ENCODE peak calls at places on chromosomes 11 and 22, in five cellular contexts. P is stomach, N is gastrocnemius medialis, A is spleen, H is tibial nerve. X is an unnamed sample.

GRCh38 chr11:75768909-75769771 is 562 bp downstream of the DGAT2 start:
- DNase-seq in P (no peak), N (no peak), A (no peak), H (no peak), X (no peak)

GRCh38 chr11:78295991-78296930 is 107.5 kb downstream of the USP35 start:
- DNase-seq in P (no peak), N (no peak), A (no peak), H (no peak), X (no peak)

GRCh38 chr22:29987143-29987542 is 93.1 kb upstream of the HORMAD2 start:
- DNase-seq in P (no peak), N (no peak), A (no peak), H (no peak), X (no peak)

GRCh38 chr11:46564459-46564858 is 29.4 kb downstream of the AMBRA1 start:
- DNase-seq in P (no peak), N (no peak), A (no peak), H (no peak), X (no peak)

GRCh38 chr11:810040-810567 is 337 bp downstream of the RPLP2 start:
- DNase-seq in P (no peak), N (no peak), A (no peak), H (no peak), X (no peak)

GRCh38 chr11:63906585-63906984 is 10.4 kb downstream of the RCOR2 start:
- DNase-seq in P (peak), N (no peak), A (no peak), H (no peak), X (no peak)

GRCh38 chr11:117179048-117179999 is 781 bp downstream of the SIDT2 start:
- DNase-seq in P (peak), N (no peak), A (peak), H (no peak), X (no peak)

GRCh38 chr11:129852125-129852740 is 36.6 kb downstream of the TMEM45B start:
- DNase-seq in P (no peak), N (no peak), A (no peak), H (no peak), X (no peak)

GRCh38 chr11:43818220-43818619 is 62.4 kb upstream of the ALKBH3 start:
- DNase-seq in P (no peak), N (no peak), A (no peak), H (no peak), X (no peak)

GRCh38 chr11:44774736-44775135 is 48.0 kb downstream of the TSPAN18 start:
- DNase-seq in P (no peak), N (no peak), A (no peak), H (no peak), X (no peak)

GRCh38 chr11:40877981-40878380 is 581.5 kb downstream of the LRRC4C start:
- DNase-seq in P (no peak), N (no peak), A (no peak), H (no peak), X (no peak)

GRCh38 chr11:131880279-131880678 is 509.9 kb downstream of the NTM start:
- DNase-seq in P (no peak), N (no peak), A (no peak), H (no peak), X (no peak)

GRCh38 chr11:56932572-56933235 is 56.0 kb upstream of the OR5AK2 start:
- DNase-seq in P (no peak), N (no peak), A (no peak), H (no peak), X (no peak)

GRCh38 chr11:119433369-119433749 is 10.4 kb upstream of the THY1 start:
- DNase-seq in P (no peak), N (no peak), A (no peak), H (no peak), X (no peak)

GRCh38 chr11:103257360-103257759 is 148.1 kb downstream of the DYNC2H1 start:
- DNase-seq in P (no peak), N (no peak), A (no peak), H (no peak), X (no peak)

GRCh38 chr22:36586250-36586649 is 57.3 kb upstream of the EIF3D start:
- DNase-seq in P (no peak), N (no peak), A (no peak), H (no peak), X (no peak)

GRCh38 chr11:66371627-66372415 is at the start of gene SLC29A2:
- DNase-seq in P (peak), N (peak), A (peak), H (no peak), X (peak)

GRCh38 chr11:128208329-128209220 is 378.8 kb downstream of the ETS1 start:
- DNase-seq in P (no peak), N (peak), A (no peak), H (peak), X (peak)

GRCh38 chr11:86790073-86790727 is 10.1 kb upstream of the PRSS23 start:
- DNase-seq in P (no peak), N (no peak), A (no peak), H (no peak), X (no peak)

GRCh38 chr22:17773606-17774205 is 563 bp downstream of the BID start:
- DNase-seq in P (peak), N (no peak), A (peak), H (no peak), X (no peak)

GRCh38 chr11:12765428-12765827 is 91.2 kb downstream of the TEAD1 start:
- DNase-seq in P (no peak), N (no peak), A (no peak), H (no peak), X (peak)

GRCh38 chr11:133403900-133404299 is 128.4 kb downstream of the OPCML start:
- DNase-seq in P (no peak), N (no peak), A (no peak), H (no peak), X (no peak)

DNA sequence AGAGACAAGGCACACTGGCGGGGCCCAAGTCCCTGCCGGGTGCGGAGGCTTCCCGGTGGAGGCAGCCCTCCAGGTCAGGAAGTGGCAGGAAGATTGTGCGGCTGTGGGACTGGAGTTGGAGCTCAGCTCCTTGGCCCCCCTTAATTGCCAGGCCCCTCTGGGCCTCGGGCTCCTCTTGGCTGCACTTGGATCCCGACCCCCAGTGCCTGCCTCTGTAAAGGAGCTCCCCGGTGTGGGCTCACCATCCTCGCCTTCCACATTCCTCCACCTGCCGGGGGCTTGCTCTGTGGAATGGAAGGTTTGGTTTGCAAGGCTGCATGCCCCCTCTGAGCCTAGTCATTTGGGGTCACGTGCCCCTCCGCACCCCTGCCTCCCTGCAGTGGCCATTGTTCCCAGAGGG is 38.1 kb upstream of the COMT start:
- DNase-seq in P (no peak), N (no peak), A (no peak), H (no peak), X (no peak)
- H3K27ac ChIP-seq in P (no peak), N (no peak), A (no peak), H (no peak), X (no peak)

GRCh38 chr22:19657252-19658056 is 56.8 kb upstream of the SEPTIN5 start:
- DNase-seq in P (no peak), N (no peak), A (no peak), H (no peak), X (no peak)
- H3K4me3 ChIP-seq in P (no peak), N (no peak), A (no peak), H (no peak), X (no peak)

GRCh38 chr22:26589845-26590524 is at the start of gene TPST2:
- DNase-seq in P (peak), N (peak), A (peak), H (peak), X (peak)
- TF ChIP-seq POLR2A in P (no peak), N (peak), A (no peak), H (peak), X (peak)

GRCh38 chr11:82747471-82747870 is 13.8 kb upstream of the FAM181B start:
- DNase-seq in P (no peak), N (no peak), A (no peak), H (no peak), X (no peak)
- H3K27ac ChIP-seq in P (no peak), N (no peak), A (no peak), H (no peak), X (no peak)

GRCh38 chr22:46064966-46065666 is 85.2 kb upstream of the PPARA start:
- DNase-seq in P (peak), N (peak), A (no peak), H (peak), X (no peak)
- H3K4me3 ChIP-seq in P (peak), N (peak), A (no peak), H (peak), X (peak)

GRCh38 chr22:38735126-38735464 is 20.7 kb downstream of the SUN2 start:
- DNase-seq in P (no peak), N (no peak), A (peak), H (no peak), X (no peak)

GRCh38 chr22:38737302-38738060 is 18.3 kb downstream of the SUN2 start:
- DNase-seq in P (no peak), N (no peak), A (peak), H (no peak), X (no peak)

GRCh38 chr22:38736257-38736570 is 19.6 kb downstream of the SUN2 start:
- DNase-seq in P (no peak), N (no peak), A (no peak), H (no peak), X (peak)

GRCh38 chr22:38734203-38735100 is 21.3 kb downstream of the SUN2 start:
- DNase-seq in P (no peak), N (no peak), A (peak), H (no peak), X (no peak)

GRCh38 chr22:38735465-38736256 is 20.1 kb downstream of the SUN2 start:
- DNase-seq in P (peak), N (no peak), A (peak), H (no peak), X (no peak)
- TF ChIP-seq POLR2A in P (no peak), N (no peak), A (no peak), H (no peak), X (no peak)

GRCh38 chr22:19599626-19600243 is 75.5 kb upstream of the CLDN5 start:
- DNase-seq in P (no peak), N (peak), A (no peak), H (no peak), X (no peak)
- H3K27ac ChIP-seq in P (no peak), N (no peak), A (no peak), H (no peak), X (no peak)

GRCh38 chr11:9838229-9838628 is 174.4 kb downstream of the SWAP70 start:
- DNase-seq in P (no peak), N (no peak), A (no peak), H (no peak), X (no peak)
- H3K4me3 ChIP-seq in P (no peak), N (no peak), A (no peak), H (no peak), X (no peak)